ENCODE peak calls at places on chromosomes 4 and X, in four cellular contexts. One of them, this sample, is unnamed.

GRCh38 chr4:2818351-2818939 is 25.2 kb upstream of the ADD1 start:
- DNase-seq in fibroblast of pulmonary artery: no peak
- DNase-seq in left lung: peak; percentile 85
- DNase-seq in choroid plexus epithelial cell: no peak
- DNase-seq in this sample: no peak

GRCh38 chrX:14003028-14003427 is 26.7 kb downstream of the GEMIN8 start:
- DNase-seq in choroid plexus epithelial cell: no peak
- DNase-seq in fibroblast of pulmonary artery: no peak
- DNase-seq in left lung: no peak
- DNase-seq in this sample: no peak

GRCh38 chrX:153981771-153982533 is 9.4 kb downstream of the TMEM187 start:
- DNase-seq in fibroblast of pulmonary artery: no peak
- DNase-seq in choroid plexus epithelial cell: peak; percentile 94
- DNase-seq in left lung: peak; percentile 86
- DNase-seq in this sample: no peak

GRCh38 chrX:18994713-18995112 is 10.8 kb upstream of the PHKA2 start:
- DNase-seq in left lung: no peak
- DNase-seq in choroid plexus epithelial cell: peak; percentile 84
- DNase-seq in fibroblast of pulmonary artery: peak; percentile 66
- DNase-seq in this sample: no peak

GRCh38 chr4:182235016-182235415 is 8.2 kb upstream of the TENM3 start:
- DNase-seq in fibroblast of pulmonary artery: no peak
- DNase-seq in choroid plexus epithelial cell: no peak
- DNase-seq in left lung: no peak
- DNase-seq in this sample: no peak

GRCh38 chr4:152304220-152304619 is 231.7 kb downstream of the FBXW7 start:
- DNase-seq in choroid plexus epithelial cell: no peak
- DNase-seq in fibroblast of pulmonary artery: no peak
- DNase-seq in left lung: no peak
- DNase-seq in this sample: no peak

GRCh38 chr4:6728320-6729029 is 12.5 kb downstream of the BLOC1S4 start:
- DNase-seq in left lung: no peak
- DNase-seq in fibroblast of pulmonary artery: no peak
- DNase-seq in choroid plexus epithelial cell: no peak
- DNase-seq in this sample: no peak

GRCh38 chr4:106986486-106986885 is 49.6 kb downstream of the DKK2 start:
- DNase-seq in fibroblast of pulmonary artery: no peak
- DNase-seq in left lung: no peak
- DNase-seq in choroid plexus epithelial cell: peak; percentile 18
- DNase-seq in this sample: no peak

GRCh38 chr4:73281982-73282381 is 23.4 kb upstream of the ANKRD17 start:
- DNase-seq in left lung: peak; percentile 3
- DNase-seq in fibroblast of pulmonary artery: no peak
- DNase-seq in choroid plexus epithelial cell: no peak
- DNase-seq in this sample: no peak

GRCh38 chr4:1248262-1249147 is at the start of gene CTBP1:
- DNase-seq in choroid plexus epithelial cell: peak; percentile 84
- DNase-seq in fibroblast of pulmonary artery: peak; percentile 89
- DNase-seq in left lung: peak; percentile 94
- DNase-seq in this sample: peak; percentile 83

GRCh38 chrX:116726806-116727205 is 264.0 kb upstream of the CT83 start:
- DNase-seq in left lung: no peak
- DNase-seq in choroid plexus epithelial cell: no peak
- DNase-seq in fibroblast of pulmonary artery: no peak
- DNase-seq in this sample: no peak

GRCh38 chrX:21905209-21905735 is 35.2 kb upstream of the SMS start:
- DNase-seq in fibroblast of pulmonary artery: no peak
- DNase-seq in choroid plexus epithelial cell: no peak
- DNase-seq in left lung: no peak
- DNase-seq in this sample: no peak

GRCh38 chr4:156038772-156039171 is 85.1 kb upstream of the CTSO start:
- DNase-seq in choroid plexus epithelial cell: no peak
- DNase-seq in fibroblast of pulmonary artery: no peak
- DNase-seq in left lung: no peak
- DNase-seq in this sample: no peak

GRCh38 chr4:27007507-27007906 is 146.9 kb downstream of the STIM2 start:
- DNase-seq in left lung: no peak
- DNase-seq in choroid plexus epithelial cell: peak; percentile 47
- DNase-seq in fibroblast of pulmonary artery: peak; percentile 26
- DNase-seq in this sample: no peak

GRCh38 chr4:45317739-45318138 is 591.4 kb upstream of the GNPDA2 start:
- DNase-seq in left lung: no peak
- DNase-seq in choroid plexus epithelial cell: no peak
- DNase-seq in fibroblast of pulmonary artery: no peak
- DNase-seq in this sample: no peak

GRCh38 chr4:138892483-138893386 is 122.8 kb upstream of the NOCT start:
- DNase-seq in choroid plexus epithelial cell: no peak
- DNase-seq in fibroblast of pulmonary artery: no peak
- DNase-seq in left lung: no peak
- DNase-seq in this sample: no peak

GRCh38 chr4:85919488-85919887 is 440.4 kb downstream of the MAPK10 start:
- DNase-seq in fibroblast of pulmonary artery: no peak
- DNase-seq in choroid plexus epithelial cell: no peak
- DNase-seq in left lung: no peak
- DNase-seq in this sample: no peak

GRCh38 chr4:153222790-153223417 is 18.7 kb downstream of the TRIM2 start:
- DNase-seq in choroid plexus epithelial cell: peak; percentile 48
- DNase-seq in left lung: peak; percentile 85
- DNase-seq in fibroblast of pulmonary artery: peak; percentile 43
- DNase-seq in this sample: peak; percentile 67

GRCh38 chr4:90798948-90799347 is 671.8 kb downstream of the CCSER1 start:
- DNase-seq in choroid plexus epithelial cell: no peak
- DNase-seq in left lung: no peak
- DNase-seq in fibroblast of pulmonary artery: no peak
- DNase-seq in this sample: no peak

GRCh38 chrX:7586126-7586525 is 256.8 kb upstream of the VCX start:
- DNase-seq in fibroblast of pulmonary artery: peak; percentile 6
- DNase-seq in left lung: no peak
- DNase-seq in choroid plexus epithelial cell: peak; percentile 39
- DNase-seq in this sample: no peak

GRCh38 chr4:147360301-147360700 is 120.6 kb upstream of the EDNRA start:
- DNase-seq in left lung: no peak
- DNase-seq in choroid plexus epithelial cell: peak; percentile 96
- DNase-seq in fibroblast of pulmonary artery: peak; percentile 89
- DNase-seq in this sample: no peak

GRCh38 chr4:12534684-12535083 is 949.5 kb downstream of the RAB28 start:
- DNase-seq in choroid plexus epithelial cell: no peak
- DNase-seq in fibroblast of pulmonary artery: no peak
- DNase-seq in left lung: no peak
- DNase-seq in this sample: no peak

GRCh38 chr4:102356562-102357202 is 11.4 kb upstream of the SLC39A8 start:
- DNase-seq in fibroblast of pulmonary artery: no peak
- DNase-seq in left lung: no peak
- DNase-seq in choroid plexus epithelial cell: no peak
- DNase-seq in this sample: no peak

GRCh38 chr4:101307901-101308300 is 39.4 kb downstream of the PPP3CA start:
- DNase-seq in left lung: no peak
- DNase-seq in choroid plexus epithelial cell: no peak
- DNase-seq in fibroblast of pulmonary artery: no peak
- DNase-seq in this sample: no peak

GRCh38 chrX:75131973-75132627 is 24.0 kb downstream of the ABCB7 start:
- DNase-seq in left lung: no peak
- DNase-seq in choroid plexus epithelial cell: no peak
- DNase-seq in fibroblast of pulmonary artery: no peak
- DNase-seq in this sample: no peak

GRCh38 chr4:122827899-122828601 is 1.4 kb downstream of the FGF2 start:
- DNase-seq in choroid plexus epithelial cell: peak; percentile 88
- DNase-seq in fibroblast of pulmonary artery: peak; percentile 79
- DNase-seq in left lung: no peak
- DNase-seq in this sample: peak; percentile 23

GRCh38 chr4:150315691-150316090 is 237.4 kb downstream of the DCLK2 start:
- DNase-seq in left lung: no peak
- DNase-seq in choroid plexus epithelial cell: no peak
- DNase-seq in fibroblast of pulmonary artery: no peak
- DNase-seq in this sample: no peak

GRCh38 chr4:106246441-106246840 is 69.6 kb downstream of the TBCK start:
- DNase-seq in fibroblast of pulmonary artery: no peak
- DNase-seq in left lung: no peak
- DNase-seq in choroid plexus epithelial cell: no peak
- DNase-seq in this sample: no peak

GRCh38 chrX:15619053-15619772 is 18.5 kb upstream of the ACE2 start:
- DNase-seq in left lung: no peak
- DNase-seq in choroid plexus epithelial cell: peak; percentile 5
- DNase-seq in fibroblast of pulmonary artery: no peak
- DNase-seq in this sample: no peak

GRCh38 chr4:101651778-101652177 is 138.8 kb upstream of the BANK1 start:
- DNase-seq in left lung: no peak
- DNase-seq in fibroblast of pulmonary artery: no peak
- DNase-seq in choroid plexus epithelial cell: no peak
- DNase-seq in this sample: no peak

GRCh38 chrX:100649550-100650356 is 5.8 kb downstream of the SRPX2 start:
- DNase-seq in left lung: no peak
- DNase-seq in fibroblast of pulmonary artery: peak; percentile 95
- DNase-seq in choroid plexus epithelial cell: peak; percentile 95
- DNase-seq in this sample: no peak

GRCh38 chr4:8394125-8394524 is 46.4 kb downstream of the ACOX3 start:
- DNase-seq in left lung: peak; percentile 49
- DNase-seq in fibroblast of pulmonary artery: peak; percentile 68
- DNase-seq in choroid plexus epithelial cell: peak; percentile 79
- DNase-seq in this sample: no peak

GRCh38 chrX:22486326-22486725 is 213.6 kb downstream of the CBLL2 start:
- DNase-seq in fibroblast of pulmonary artery: peak; percentile 1
- DNase-seq in choroid plexus epithelial cell: peak; percentile 1
- DNase-seq in left lung: no peak
- DNase-seq in this sample: no peak

GRCh38 chr4:140151700-140152014 is 2.3 kb downstream of the MAML3 start:
- DNase-seq in fibroblast of pulmonary artery: peak; percentile 91
- DNase-seq in left lung: no peak
- DNase-seq in choroid plexus epithelial cell: peak; percentile 91
- DNase-seq in this sample: peak; percentile 95

GRCh38 chr4:88599298-88599697 is 7.0 kb downstream of the HERC3 start:
- DNase-seq in fibroblast of pulmonary artery: peak; percentile 62
- DNase-seq in choroid plexus epithelial cell: peak; percentile 58
- DNase-seq in left lung: no peak
- DNase-seq in this sample: no peak

DNA sequence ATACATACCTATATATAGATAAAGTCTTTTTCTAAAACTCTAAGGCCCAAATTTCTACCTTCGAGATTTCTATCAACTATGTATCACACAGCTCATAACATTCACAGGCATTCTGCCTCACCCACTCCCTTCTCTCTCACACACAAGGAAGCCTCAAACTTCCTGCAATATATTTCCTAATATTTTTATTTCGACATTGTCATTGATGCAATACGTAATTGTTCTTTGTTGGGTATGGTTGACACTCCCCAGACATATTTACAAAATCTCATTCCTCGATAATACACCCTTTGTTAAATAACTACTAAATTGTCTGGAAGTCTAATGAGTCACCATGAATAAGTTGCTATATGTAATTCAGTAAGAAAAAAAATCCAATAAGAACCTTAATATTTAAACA is 143.5 kb downstream of the HNRNPD start:
- DNase-seq in fibroblast of pulmonary artery: peak; percentile 36
- DNase-seq in choroid plexus epithelial cell: no peak
- DNase-seq in left lung: no peak
- DNase-seq in this sample: no peak
- H3K4me3 ChIP-seq in fibroblast of pulmonary artery: no peak overlapping the region
- H3K4me3 ChIP-seq in choroid plexus epithelial cell: no peak overlapping the region
- H3K4me3 ChIP-seq in left lung: no peak overlapping the region
- H3K4me3 ChIP-seq in this sample: no peak overlapping the region

GRCh38 chr4:169184686-169185085 is 86.1 kb downstream of the SH3RF1 start:
- DNase-seq in left lung: no peak
- DNase-seq in choroid plexus epithelial cell: no peak
- DNase-seq in fibroblast of pulmonary artery: no peak
- DNase-seq in this sample: no peak

GRCh38 chr4:169184236-169184635 is 86.5 kb downstream of the SH3RF1 start:
- DNase-seq in choroid plexus epithelial cell: peak; percentile 54
- DNase-seq in left lung: no peak
- DNase-seq in fibroblast of pulmonary artery: no peak
- DNase-seq in this sample: no peak

GRCh38 chr4:169183581-169183980 is 87.2 kb downstream of the SH3RF1 start:
- DNase-seq in choroid plexus epithelial cell: no peak
- DNase-seq in fibroblast of pulmonary artery: no peak
- DNase-seq in left lung: no peak
- DNase-seq in this sample: no peak

GRCh38 chr4:169188204-169188603 is 82.6 kb downstream of the SH3RF1 start:
- DNase-seq in left lung: no peak
- DNase-seq in choroid plexus epithelial cell: no peak
- DNase-seq in fibroblast of pulmonary artery: no peak
- DNase-seq in this sample: no peak

GRCh38 chr4:169185133-169185956 is 85.4 kb downstream of the SH3RF1 start:
- DNase-seq in choroid plexus epithelial cell: peak; percentile 49
- DNase-seq in left lung: no peak
- DNase-seq in fibroblast of pulmonary artery: no peak
- DNase-seq in this sample: no peak
- TF ChIP-seq CTCF in choroid plexus epithelial cell: peak; percentile 53
- TF ChIP-seq CTCF in left lung: no peak
- TF ChIP-seq CTCF in fibroblast of pulmonary artery: peak; percentile 13
- TF ChIP-seq CTCF in this sample: no peak

GRCh38 chr4:41713768-41714167 is 34.8 kb downstream of the PHOX2B start:
- DNase-seq in choroid plexus epithelial cell: no peak
- DNase-seq in fibroblast of pulmonary artery: no peak
- DNase-seq in left lung: no peak
- DNase-seq in this sample: no peak
- H3K4me3 ChIP-seq in choroid plexus epithelial cell: no peak overlapping the region
- H3K4me3 ChIP-seq in fibroblast of pulmonary artery: no peak overlapping the region
- H3K4me3 ChIP-seq in left lung: no peak overlapping the region
- H3K4me3 ChIP-seq in this sample: no peak overlapping the region

GRCh38 chr4:56674984-56675383 is 6.1 kb downstream of the HOPX start:
- DNase-seq in fibroblast of pulmonary artery: no peak
- DNase-seq in choroid plexus epithelial cell: no peak
- DNase-seq in left lung: no peak
- DNase-seq in this sample: no peak
- TF ChIP-seq CTCF in fibroblast of pulmonary artery: no peak
- TF ChIP-seq CTCF in choroid plexus epithelial cell: no peak
- TF ChIP-seq CTCF in left lung: no peak
- TF ChIP-seq CTCF in this sample: no peak

DNA sequence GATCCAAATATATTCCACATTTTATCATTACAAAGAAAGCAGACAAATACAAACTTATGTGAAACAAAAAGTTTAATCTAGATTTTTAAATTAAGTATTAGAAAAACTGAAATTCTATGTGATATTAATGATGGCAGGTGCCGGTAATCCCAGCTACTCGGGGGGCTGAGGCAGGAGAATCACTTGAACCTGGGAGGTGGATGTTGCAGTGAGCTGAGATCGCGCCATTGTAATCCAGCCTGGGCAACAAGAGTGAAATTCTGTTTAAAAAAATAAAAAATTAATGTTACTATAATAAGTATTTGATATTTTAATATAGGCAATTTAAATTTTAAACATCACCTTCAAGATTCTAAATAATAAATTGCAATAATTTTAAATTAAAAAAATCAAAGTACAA is 400.6 kb downstream of the PABPC4L start:
- DNase-seq in fibroblast of pulmonary artery: no peak
- DNase-seq in left lung: no peak
- DNase-seq in choroid plexus epithelial cell: no peak
- DNase-seq in this sample: no peak
- H3K4me3 ChIP-seq in fibroblast of pulmonary artery: no peak overlapping the region
- H3K4me3 ChIP-seq in left lung: no peak overlapping the region
- H3K4me3 ChIP-seq in choroid plexus epithelial cell: no peak overlapping the region
- H3K4me3 ChIP-seq in this sample: no peak overlapping the region

This sample was measured in BE2C.